ENCODE peak calls at places on chromosomes 2 and 18, in six cellular contexts. P is CD8-positive, alpha-beta memory T cell; Q is heart left ventricle; B is esophagus muscularis mucosa; C is left lung; X is adrenal gland. G is an unnamed sample. For H3K4me1 and H3K27me3, the result is how much of the 10 kb centered on the place peaks cover.

GRCh38 chr2:157825885-157826284 is 50.2 kb downstream of the ACVR1 start:
- DNase-seq in P (no peak), Q (no peak), B (no peak), C (no peak), X (no peak), G (peak)

GRCh38 chr2:86675611-86676015 is 44.5 kb upstream of the RMND5A start:
- DNase-seq in P (no peak), Q (no peak), B (no peak), C (no peak), X (no peak), G (no peak)

GRCh38 chr18:51195602-51196115 is 1.8 kb downstream of the MEX3C start:
- DNase-seq in P (peak), Q (no peak), B (no peak), C (no peak), X (no peak), G (no peak)

GRCh38 chr2:231714639-231715498 is 6.5 kb downstream of the PTMA start:
- DNase-seq in P (peak), Q (peak), B (no peak), C (no peak), X (peak), G (peak)

GRCh38 chr2:18500333-18500732 is 60.1 kb downstream of the RDH14 start:
- DNase-seq in P (no peak), Q (no peak), B (no peak), C (no peak), X (no peak), G (no peak)

GRCh38 chr18:9746958-9747357 is 38.9 kb downstream of the RAB31 start:
- DNase-seq in P (no peak), Q (no peak), B (no peak), C (no peak), X (no peak), G (no peak)

GRCh38 chr18:13871701-13872100 is 43.6 kb downstream of the MC2R start:
- DNase-seq in P (no peak), Q (no peak), B (no peak), C (no peak), X (no peak), G (no peak)

GRCh38 chr2:69111036-69111435 is 98.1 kb downstream of the ANTXR1 start:
- DNase-seq in P (no peak), Q (no peak), B (peak), C (no peak), X (no peak), G (no peak)

GRCh38 chr2:18836436-18836835 is 247.1 kb upstream of the NT5C1B start:
- DNase-seq in P (no peak), Q (no peak), B (no peak), C (no peak), X (no peak), G (no peak)

GRCh38 chr2:176544579-176545365 is 275.5 kb downstream of the MTX2 start:
- DNase-seq in P (no peak), Q (no peak), B (no peak), C (no peak), X (no peak), G (no peak)

GRCh38 chr2:98588880-98589425 is 19.4 kb downstream of the COA5 start:
- DNase-seq in P (no peak), Q (no peak), B (peak), C (no peak), X (no peak), G (no peak)

GRCh38 chr18:62384610-62385097 is 59.5 kb downstream of the TNFRSF11A start:
- DNase-seq in P (no peak), Q (no peak), B (no peak), C (no peak), X (no peak), G (no peak)
- H3K4me3 ChIP-seq in P (no peak), Q (peak), B (peak), C (peak), X (no peak), G (peak)

GRCh38 chr2:159086874-159087273 is 118.4 kb downstream of the TANC1 start:
- DNase-seq in P (no peak), Q (no peak), B (no peak), C (no peak), X (no peak), G (no peak)
- H3K4me1 ChIP-seq in P (under half), Q (half or more), B (half or more), C (half or more), X (under half), G (half or more)

GRCh38 chr2:21067863-21068537 is 24.1 kb upstream of the APOB start:
- DNase-seq in P (no peak), Q (no peak), B (no peak), C (no peak), X (no peak), G (no peak)
- H3K27me3 ChIP-seq in P (under half), Q (under half), B (under half), C (under half), X (under half), G (under half)

GRCh38 chr2:146392191-146392590 is 1452.6 kb upstream of the ACVR2A start:
- DNase-seq in P (no peak), Q (no peak), B (no peak), C (peak), X (no peak), G (no peak)
- H3K4me3 ChIP-seq in P (no peak), Q (no peak), B (no peak), C (no peak), X (no peak), G (no peak)

G was measured in lower lobe of right lung.